ENCODE peak calls at places on chromosomes 12 and 14, in six cellular contexts. One of them, this sample, is unnamed.

GRCh38 chr14:99325591-99325990 is 53.6 kb upstream of the BCL11B start:
- DNase-seq in A549: no peak
- DNase-seq in fibroblast of the aortic adventitia: no peak
- DNase-seq in astrocyte of the cerebellum: no peak
- DNase-seq in AG04450: no peak
- DNase-seq in AG09319: no peak
- DNase-seq in this sample: no peak

GRCh38 chr14:61630399-61630798 is 64.9 kb upstream of the HIF1A start:
- DNase-seq in A549: no peak
- DNase-seq in AG09319: no peak
- DNase-seq in astrocyte of the cerebellum: no peak
- DNase-seq in fibroblast of the aortic adventitia: no peak
- DNase-seq in AG04450: no peak
- DNase-seq in this sample: no peak

GRCh38 chr14:100146548-100147091 is 12.8 kb downstream of the DEGS2 start:
- DNase-seq in AG04450: no peak
- DNase-seq in astrocyte of the cerebellum: no peak
- DNase-seq in A549: no peak
- DNase-seq in AG09319: no peak
- DNase-seq in fibroblast of the aortic adventitia: no peak
- DNase-seq in this sample: no peak

GRCh38 chr14:100761481-100761880 is 34.8 kb downstream of the DLK1 start:
- DNase-seq in AG09319: no peak
- DNase-seq in astrocyte of the cerebellum: peak
- DNase-seq in AG04450: peak
- DNase-seq in fibroblast of the aortic adventitia: peak
- DNase-seq in A549: no peak
- DNase-seq in this sample: no peak

GRCh38 chr14:68828728-68829127 is 35.9 kb upstream of the ZFP36L1 start:
- DNase-seq in AG09319: no peak
- DNase-seq in A549: no peak
- DNase-seq in fibroblast of the aortic adventitia: no peak
- DNase-seq in AG04450: no peak
- DNase-seq in astrocyte of the cerebellum: no peak
- DNase-seq in this sample: no peak

GRCh38 chr12:50017047-50017446 is 8.2 kb downstream of the RACGAP1 start:
- DNase-seq in AG04450: peak
- DNase-seq in fibroblast of the aortic adventitia: peak
- DNase-seq in AG09319: peak
- DNase-seq in A549: no peak
- DNase-seq in astrocyte of the cerebellum: peak
- DNase-seq in this sample: no peak

GRCh38 chr14:89351364-89351957 is 65.6 kb downstream of the FOXN3 start:
- DNase-seq in astrocyte of the cerebellum: no peak
- DNase-seq in fibroblast of the aortic adventitia: peak
- DNase-seq in AG04450: no peak
- DNase-seq in A549: no peak
- DNase-seq in AG09319: no peak
- DNase-seq in this sample: no peak

GRCh38 chr14:20164462-20164861 is 25.8 kb downstream of the OR4N5 start:
- DNase-seq in A549: no peak
- DNase-seq in fibroblast of the aortic adventitia: no peak
- DNase-seq in astrocyte of the cerebellum: no peak
- DNase-seq in AG04450: no peak
- DNase-seq in AG09319: no peak
- DNase-seq in this sample: no peak

GRCh38 chr12:102645968-102646367 is 165.6 kb upstream of the IGF1 start:
- DNase-seq in A549: no peak
- DNase-seq in AG04450: no peak
- DNase-seq in fibroblast of the aortic adventitia: no peak
- DNase-seq in astrocyte of the cerebellum: no peak
- DNase-seq in AG09319: no peak
- DNase-seq in this sample: no peak

GRCh38 chr12:55068416-55069010 is 48.7 kb downstream of the NEUROD4 start:
- DNase-seq in AG09319: peak
- DNase-seq in astrocyte of the cerebellum: peak
- DNase-seq in A549: peak
- DNase-seq in fibroblast of the aortic adventitia: peak
- DNase-seq in AG04450: no peak
- DNase-seq in this sample: no peak

GRCh38 chr14:66010695-66011094 is 475.5 kb upstream of the CCDC196 start:
- DNase-seq in fibroblast of the aortic adventitia: no peak
- DNase-seq in astrocyte of the cerebellum: no peak
- DNase-seq in AG09319: no peak
- DNase-seq in AG04450: no peak
- DNase-seq in A549: no peak
- DNase-seq in this sample: no peak

GRCh38 chr14:66005899-66006434 is 480.2 kb upstream of the CCDC196 start:
- DNase-seq in AG09319: no peak
- DNase-seq in fibroblast of the aortic adventitia: no peak
- DNase-seq in AG04450: no peak
- DNase-seq in A549: no peak
- DNase-seq in astrocyte of the cerebellum: no peak
- DNase-seq in this sample: no peak

GRCh38 chr14:66011855-66012254 is 474.3 kb upstream of the CCDC196 start:
- DNase-seq in AG04450: no peak
- DNase-seq in fibroblast of the aortic adventitia: no peak
- DNase-seq in A549: no peak
- DNase-seq in AG09319: no peak
- DNase-seq in astrocyte of the cerebellum: no peak
- DNase-seq in this sample: no peak

GRCh38 chr14:66008631-66009030 is 477.5 kb upstream of the CCDC196 start:
- DNase-seq in fibroblast of the aortic adventitia: no peak
- DNase-seq in AG04450: no peak
- DNase-seq in AG09319: no peak
- DNase-seq in A549: no peak
- DNase-seq in astrocyte of the cerebellum: no peak
- DNase-seq in this sample: no peak

GRCh38 chr14:66009104-66009503 is 477.1 kb upstream of the CCDC196 start:
- DNase-seq in fibroblast of the aortic adventitia: peak
- DNase-seq in astrocyte of the cerebellum: peak
- DNase-seq in AG09319: peak
- DNase-seq in A549: peak
- DNase-seq in AG04450: no peak
- DNase-seq in this sample: peak
- TF ChIP-seq CTCF in fibroblast of the aortic adventitia: no peak
- TF ChIP-seq CTCF in astrocyte of the cerebellum: no peak
- TF ChIP-seq CTCF in AG09319: no peak
- TF ChIP-seq CTCF in A549: no peak
- TF ChIP-seq CTCF in AG04450: no peak
- TF ChIP-seq CTCF in this sample: no peak

GRCh38 chr12:69880566-69880965 is 55.5 kb downstream of the MYRFL start:
- DNase-seq in fibroblast of the aortic adventitia: peak
- DNase-seq in A549: no peak
- DNase-seq in AG04450: no peak
- DNase-seq in astrocyte of the cerebellum: no peak
- DNase-seq in AG09319: no peak
- DNase-seq in this sample: no peak
- TF ChIP-seq CTCF in fibroblast of the aortic adventitia: no peak
- TF ChIP-seq CTCF in A549: no peak
- TF ChIP-seq CTCF in AG04450: no peak
- TF ChIP-seq CTCF in astrocyte of the cerebellum: peak
- TF ChIP-seq CTCF in AG09319: no peak
- TF ChIP-seq CTCF in this sample: no peak

GRCh38 chr14:21241218-21241819 is 27.9 kb downstream of the HNRNPC start:
- DNase-seq in AG09319: no peak
- DNase-seq in A549: no peak
- DNase-seq in astrocyte of the cerebellum: peak
- DNase-seq in AG04450: peak
- DNase-seq in fibroblast of the aortic adventitia: peak
- DNase-seq in this sample: no peak
- TF ChIP-seq CTCF in AG09319: peak
- TF ChIP-seq CTCF in A549: peak
- TF ChIP-seq CTCF in astrocyte of the cerebellum: peak
- TF ChIP-seq CTCF in AG04450: peak
- TF ChIP-seq CTCF in fibroblast of the aortic adventitia: peak
- TF ChIP-seq CTCF in this sample: peak

DNA sequence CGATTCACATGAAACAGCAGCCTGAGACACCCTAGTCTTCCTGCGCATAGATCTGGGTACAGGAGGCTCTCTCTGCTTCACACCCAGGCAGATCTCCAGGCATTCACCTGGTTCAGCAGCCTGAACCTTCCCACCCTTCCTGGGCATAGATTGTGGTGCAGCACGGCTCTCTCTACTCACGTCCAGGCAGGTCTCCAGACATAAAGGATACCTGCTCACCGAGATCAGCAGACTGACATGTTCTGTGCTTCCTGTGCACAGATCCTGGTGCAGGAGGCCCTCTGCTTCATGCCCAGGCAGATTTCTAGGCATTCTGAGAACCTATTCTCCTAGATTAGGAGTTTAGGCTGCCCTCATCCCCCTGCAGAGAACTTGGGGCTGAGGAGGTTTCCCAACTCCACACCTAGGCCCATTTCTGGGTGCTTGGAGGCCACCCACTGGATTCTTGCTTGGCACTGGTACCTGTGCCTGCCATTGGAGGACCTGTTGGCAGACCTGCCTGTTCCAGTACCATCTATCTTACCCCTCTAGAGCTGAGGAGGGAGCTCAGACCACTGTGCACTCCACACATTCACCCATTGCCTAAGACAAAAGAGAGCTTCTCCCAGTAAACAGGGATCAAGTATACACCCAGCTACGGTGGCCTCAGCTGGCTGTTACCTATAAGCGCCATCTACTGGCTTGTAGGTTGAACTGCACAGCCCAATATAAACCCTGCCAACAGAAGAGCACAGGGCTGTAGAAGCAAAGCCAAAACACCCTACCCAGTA is 28.0 kb upstream of the GARIN6 start:
- DNase-seq in AG09319: no peak
- DNase-seq in A549: no peak
- DNase-seq in fibroblast of the aortic adventitia: no peak
- DNase-seq in AG04450: peak
- DNase-seq in astrocyte of the cerebellum: peak
- DNase-seq in this sample: no peak
- TF ChIP-seq CTCF in AG09319: peak
- TF ChIP-seq CTCF in A549: no peak
- TF ChIP-seq CTCF in fibroblast of the aortic adventitia: peak
- TF ChIP-seq CTCF in AG04450: peak
- TF ChIP-seq CTCF in astrocyte of the cerebellum: peak
- TF ChIP-seq CTCF in this sample: peak

This sample was measured in PC-9.